ENCODE peak calls at places on chromosomes 13 and 19, in five cellular contexts. T is NCI-H187 treated with DMSO at 0.1 percent for 48 hours, R is IMR-90, E is NAMALWA, H is AG08396. K is an unnamed sample.

GRCh38 chr13:25137624-25137892 is 34.5 kb downstream of the AMER2 start:
- DNase-seq in T (no peak), R (no peak), E (no peak), H (no peak), K (no peak)

GRCh38 chr13:66424417-66424816 is 805.7 kb downstream of the PCDH9 start:
- DNase-seq in T (no peak), R (peak; percentile 75), E (no peak), H (no peak), K (no peak)

GRCh38 chr19:45524575-45525129 is 17.4 kb downstream of the VASP start:
- DNase-seq in T (no peak), R (no peak), E (no peak), H (no peak), K (no peak)

GRCh38 chr13:32443111-32443510 is 15.2 kb upstream of the N4BP2L1 start:
- DNase-seq in T (no peak), R (peak; percentile 23), E (peak; percentile 70), H (no peak), K (no peak)

GRCh38 chr13:44576396-44577235 is 486 bp upstream of the TSC22D1 start:
- DNase-seq in T (no peak), R (no peak), E (no peak), H (peak; percentile 47), K (no peak)

GRCh38 chr13:79482271-79482970 is 1.5 kb downstream of the NDFIP2 start:
- DNase-seq in T (no peak), R (peak; percentile 35), E (no peak), H (no peak), K (no peak)

GRCh38 chr19:30161770-30162169 is 210.4 kb upstream of the ZNF536 start:
- DNase-seq in T (no peak), R (no peak), E (no peak), H (no peak), K (no peak)

GRCh38 chr19:21130097-21130775 is 11.6 kb upstream of the ZNF431 start:
- DNase-seq in T (no peak), R (no peak), E (no peak), H (no peak), K (no peak)

GRCh38 chr19:12800873-12801465 is 631 bp downstream of the PRDX2 start:
- DNase-seq in T (no peak), R (no peak), E (no peak), H (peak; percentile 34), K (no peak)

GRCh38 chr13:43077906-43078305 is 54.5 kb downstream of the DNAJC15 start:
- DNase-seq in T (no peak), R (no peak), E (no peak), H (no peak), K (no peak)

GRCh38 chr13:112983428-112984196 is 14.6 kb downstream of the MCF2L start:
- DNase-seq in T (no peak), R (no peak), E (no peak), H (no peak), K (no peak)

GRCh38 chr19:53868091-53868891 is 608 bp downstream of the MYADM start:
- DNase-seq in T (no peak), R (peak; percentile 42), E (peak; percentile 61), H (peak; percentile 84), K (peak; percentile 69)

GRCh38 chr19:10583021-10583776 is 3.9 kb downstream of the AP1M2 start:
- DNase-seq in T (no peak), R (no peak), E (no peak), H (no peak), K (no peak)

GRCh38 chr13:49502954-49503353 is 7.2 kb downstream of the PHF11 start:
- DNase-seq in T (no peak), R (peak; percentile 77), E (no peak), H (peak; percentile 45), K (no peak)